ENCODE peak calls at places on chromosome 11, in seven cellular contexts. X is GM18507, H is foreskin fibroblast, E is iPS-NIHi11, N is cardiac fibroblast, G is omental fat pad, O is G401. C is an unnamed sample.

GRCh38 chr11:39435641-39436040 is 2023.8 kb downstream of the LRRC4C start:
- DNase-seq in H (no peak), G (no peak), E (no peak), X (no peak), O (no peak), N (no peak), C (no peak)

GRCh38 chr11:61477126-61477525 is 31.4 kb upstream of the LRRC10B start:
- DNase-seq in H (no peak), X (no peak), G (no peak), N (no peak), O (no peak), E (no peak), C (no peak)

GRCh38 chr11:34614334-34615113 is 6.4 kb upstream of the EHF start:
- DNase-seq in H (peak), O (no peak), G (no peak), E (no peak), X (no peak), N (peak), C (no peak)

GRCh38 chr11:68212421-68213134 is 518 bp downstream of the KMT5B start:
- DNase-seq in G (no peak), E (peak), O (peak), N (peak), X (peak), H (peak), C (peak)

GRCh38 chr11:90344546-90344945 is 121.7 kb upstream of the CHORDC1 start:
- DNase-seq in G (no peak), O (no peak), H (no peak), X (no peak), E (no peak), N (no peak), C (no peak)

GRCh38 chr11:1435820-1436467 is 46.2 kb downstream of the BRSK2 start:
- DNase-seq in H (no peak), E (peak), G (no peak), N (no peak), X (no peak), O (peak), C (no peak)

GRCh38 chr11:1625541-1625940 is 3.6 kb upstream of the KRTAP5-4 start:
- DNase-seq in O (no peak), G (no peak), E (no peak), X (no peak), N (no peak), H (no peak), C (no peak)

GRCh38 chr11:69546735-69547370 is 65.4 kb downstream of the LINC01488 start:
- DNase-seq in E (no peak), O (no peak), N (no peak), H (no peak), G (no peak), X (peak), C (no peak)

GRCh38 chr11:44833869-44834452 is 107.2 kb downstream of the TSPAN18 start:
- DNase-seq in G (no peak), O (peak), E (peak), X (no peak), H (no peak), N (no peak), C (no peak)

GRCh38 chr11:71476031-71476430 is 23.0 kb downstream of the NADSYN1 start:
- DNase-seq in H (no peak), O (no peak), X (no peak), E (no peak), G (no peak), N (no peak), C (no peak)

GRCh38 chr11:76667856-76668255 is 2.7 kb downstream of the LRRC32 start:
- DNase-seq in H (no peak), G (no peak), X (no peak), N (no peak), O (no peak), E (no peak), C (no peak)

GRCh38 chr11:131052367-131052766 is 136.1 kb upstream of the SNX19 start:
- DNase-seq in O (no peak), G (no peak), E (no peak), N (no peak), X (no peak), H (no peak), C (no peak)

GRCh38 chr11:73087730-73088129 is 54.4 kb downstream of the FCHSD2 start:
- DNase-seq in G (no peak), N (peak), O (no peak), H (peak), E (no peak), X (no peak), C (no peak)

GRCh38 chr11:82906236-82906635 is 4.7 kb downstream of the DDIAS start:
- DNase-seq in X (no peak), E (no peak), H (peak), O (peak), G (no peak), N (peak), C (peak)

GRCh38 chr11:79110308-79110707 is 330.5 kb downstream of the TENM4 start:
- DNase-seq in H (no peak), O (no peak), E (no peak), G (no peak), X (no peak), N (no peak), C (no peak)

GRCh38 chr11:2084721-2085120 is 54.5 kb downstream of the IGF2 start:
- DNase-seq in H (no peak), G (no peak), E (no peak), N (no peak), O (no peak), X (no peak), C (no peak)

GRCh38 chr11:10653242-10653641 is 40.3 kb downstream of the IRAG1 start:
- DNase-seq in X (no peak), O (no peak), N (no peak), G (no peak), E (no peak), H (no peak), C (no peak)